ENCODE peak calls at places on chromosomes 2 and 18, in four cellular contexts. One of them, this sample, is unnamed.
A peak's percentile ranks its signal among the peaks of the same experiment; 100 is the strongest.

GRCh38 chr2:182767578-182767977 is 51.5 kb downstream of the DNAJC10 start:
- DNase-seq in amygdala: no peak
- DNase-seq in RWPE1: peak; percentile 11
- DNase-seq in tibial artery: no peak
- DNase-seq in this sample: no peak

GRCh38 chr2:237904806-237905599 is 45.6 kb downstream of the RAMP1 start:
- DNase-seq in amygdala: no peak
- DNase-seq in tibial artery: peak; percentile 93
- DNase-seq in RWPE1: no peak
- DNase-seq in this sample: no peak

GRCh38 chr18:73043231-73044000 is 175.6 kb upstream of the NETO1 start:
- DNase-seq in tibial artery: no peak
- DNase-seq in amygdala: no peak
- DNase-seq in RWPE1: no peak
- DNase-seq in this sample: no peak

GRCh38 chr18:13544953-13545352 is 181.4 kb downstream of the FAM210A start:
- DNase-seq in tibial artery: no peak
- DNase-seq in amygdala: no peak
- DNase-seq in RWPE1: no peak
- DNase-seq in this sample: no peak

GRCh38 chr2:12456293-12457151 is 260.2 kb upstream of the TRIB2 start:
- DNase-seq in amygdala: no peak
- DNase-seq in tibial artery: peak; percentile 96
- DNase-seq in RWPE1: peak; percentile 96
- DNase-seq in this sample: peak; percentile 19

GRCh38 chr2:217653240-217653639 is 349.6 kb downstream of the TNS1 start:
- DNase-seq in RWPE1: peak; percentile 80
- DNase-seq in amygdala: no peak
- DNase-seq in tibial artery: peak; percentile 98
- DNase-seq in this sample: peak; percentile 26

GRCh38 chr2:41668529-41668928 is 379.3 kb upstream of the PKDCC start:
- DNase-seq in amygdala: no peak
- DNase-seq in tibial artery: no peak
- DNase-seq in RWPE1: no peak
- DNase-seq in this sample: no peak

GRCh38 chr2:241161646-241162281 is 11.5 kb downstream of the PPP1R7 start:
- DNase-seq in amygdala: no peak
- DNase-seq in tibial artery: peak; percentile 94
- DNase-seq in RWPE1: no peak
- DNase-seq in this sample: peak; percentile 39

GRCh38 chr2:189024861-189025618 is 50.9 kb downstream of the COL3A1 start:
- DNase-seq in tibial artery: no peak
- DNase-seq in amygdala: no peak
- DNase-seq in RWPE1: no peak
- DNase-seq in this sample: no peak

GRCh38 chr2:212901604-212902275 is 249.7 kb downstream of the IKZF2 start:
- DNase-seq in tibial artery: no peak
- DNase-seq in RWPE1: no peak
- DNase-seq in amygdala: no peak
- DNase-seq in this sample: no peak

GRCh38 chr2:165401285-165401852 is 68.1 kb upstream of the CSRNP3 start:
- DNase-seq in RWPE1: peak; percentile 20
- DNase-seq in tibial artery: no peak
- DNase-seq in amygdala: no peak
- DNase-seq in this sample: no peak

GRCh38 chr18:40877096-40877495 is 1077.9 kb upstream of the PIK3C3 start:
- DNase-seq in amygdala: no peak
- DNase-seq in tibial artery: no peak
- DNase-seq in RWPE1: peak; percentile 26
- DNase-seq in this sample: no peak

GRCh38 chr2:36653155-36653554 is 43.4 kb upstream of the VIT start:
- DNase-seq in tibial artery: no peak
- DNase-seq in amygdala: no peak
- DNase-seq in RWPE1: no peak
- DNase-seq in this sample: no peak

GRCh38 chr2:109637749-109638570 is 23.8 kb downstream of the SOWAHC start:
- DNase-seq in amygdala: no peak
- DNase-seq in tibial artery: no peak
- DNase-seq in RWPE1: no peak
- DNase-seq in this sample: no peak

GRCh38 chr2:239968717-239969116 is 56.4 kb downstream of the NDUFA10 start:
- DNase-seq in RWPE1: no peak
- DNase-seq in amygdala: no peak
- DNase-seq in tibial artery: no peak
- DNase-seq in this sample: no peak

GRCh38 chr2:17934721-17935120 is 56.3 kb downstream of the KCNS3 start:
- DNase-seq in amygdala: no peak
- DNase-seq in tibial artery: peak; percentile 74
- DNase-seq in RWPE1: no peak
- DNase-seq in this sample: no peak

GRCh38 chr2:239190921-239191885 is 209.6 kb downstream of the HDAC4 start:
- DNase-seq in tibial artery: peak; percentile 61
- DNase-seq in RWPE1: no peak
- DNase-seq in amygdala: no peak
- DNase-seq in this sample: no peak

This sample was measured in hypothalamus.